ENCODE peak calls at places on chromosomes 5 and 9, in four cellular contexts. One of them, this sample, is unnamed.
A peak's percentile ranks its signal among the peaks of the same experiment; 100 is the strongest.

GRCh38 chr5:103487253-103487652 is 75.3 kb downstream of the NUDT12 start:
- DNase-seq in HepG2: no peak
- DNase-seq in K562: no peak
- DNase-seq in GM12878: no peak
- DNase-seq in this sample: no peak

GRCh38 chr9:94853887-94854286 is 127.4 kb downstream of the AOPEP start:
- DNase-seq in HepG2: peak; percentile 94
- DNase-seq in K562: no peak
- DNase-seq in GM12878: no peak
- DNase-seq in this sample: no peak

GRCh38 chr5:159605585-159605984 is 275.3 kb upstream of the IL12B start:
- DNase-seq in HepG2: no peak
- DNase-seq in K562: no peak
- DNase-seq in GM12878: no peak
- DNase-seq in this sample: no peak

GRCh38 chr9:74674077-74674476 is 176.9 kb downstream of the RORB start:
- DNase-seq in HepG2: no peak
- DNase-seq in K562: no peak
- DNase-seq in GM12878: no peak
- DNase-seq in this sample: no peak

GRCh38 chr9:132472199-132472598 is 62.2 kb downstream of the CFAP77 start:
- DNase-seq in HepG2: no peak
- DNase-seq in K562: no peak
- DNase-seq in GM12878: no peak
- DNase-seq in this sample: no peak

GRCh38 chr5:42985129-42986037 is 54.7 kb downstream of the ANXA2R start:
- DNase-seq in HepG2: peak; percentile 43
- DNase-seq in K562: no peak
- DNase-seq in GM12878: no peak
- DNase-seq in this sample: no peak

GRCh38 chr5:94691947-94692346 is 73.5 kb downstream of the SLF1 start:
- DNase-seq in HepG2: peak; percentile 3
- DNase-seq in K562: no peak
- DNase-seq in GM12878: no peak
- DNase-seq in this sample: peak; percentile 15

GRCh38 chr9:29043070-29043469 is 1469.8 kb upstream of the C9orf72 start:
- DNase-seq in HepG2: no peak
- DNase-seq in K562: no peak
- DNase-seq in GM12878: no peak
- DNase-seq in this sample: no peak

GRCh38 chr5:40981420-40981819 is 72.1 kb downstream of the C7 start:
- DNase-seq in HepG2: no peak
- DNase-seq in K562: no peak
- DNase-seq in GM12878: no peak
- DNase-seq in this sample: no peak

GRCh38 chr5:3024541-3024940 is 273.1 kb upstream of the IRX2 start:
- DNase-seq in HepG2: no peak
- DNase-seq in K562: no peak
- DNase-seq in GM12878: no peak
- DNase-seq in this sample: no peak

GRCh38 chr5:171863928-171864327 is 78.3 kb downstream of the SMIM23 start:
- DNase-seq in HepG2: no peak
- DNase-seq in K562: no peak
- DNase-seq in GM12878: no peak
- DNase-seq in this sample: no peak

GRCh38 chr9:38137342-38137741 is 68.3 kb upstream of the SHB start:
- DNase-seq in HepG2: no peak
- DNase-seq in K562: no peak
- DNase-seq in GM12878: no peak
- DNase-seq in this sample: no peak

GRCh38 chr5:43637416-43637815 is 34.4 kb downstream of the NNT start:
- DNase-seq in HepG2: no peak
- DNase-seq in K562: no peak
- DNase-seq in GM12878: no peak
- DNase-seq in this sample: no peak

GRCh38 chr5:1877434-1878049 is 5.2 kb downstream of the IRX4 start:
- DNase-seq in HepG2: no peak
- DNase-seq in K562: no peak
- DNase-seq in GM12878: no peak
- DNase-seq in this sample: no peak

GRCh38 chr5:169350759-169351240 is 49.9 kb upstream of the SLIT3 start:
- DNase-seq in HepG2: no peak
- DNase-seq in K562: no peak
- DNase-seq in GM12878: no peak
- DNase-seq in this sample: no peak

GRCh38 chr5:674630-675011 is 18.5 kb downstream of the TPPP start:
- DNase-seq in HepG2: no peak
- DNase-seq in K562: no peak
- DNase-seq in GM12878: no peak
- DNase-seq in this sample: no peak

GRCh38 chr5:178145965-178146820 is 7.5 kb downstream of the NHP2 start:
- DNase-seq in HepG2: peak; percentile 66
- DNase-seq in K562: peak; percentile 67
- DNase-seq in GM12878: no peak
- DNase-seq in this sample: peak; percentile 77

GRCh38 chr5:167049043-167049663 is 1242.3 kb upstream of the WWC1 start:
- DNase-seq in HepG2: peak; percentile 21
- DNase-seq in K562: peak; percentile 20
- DNase-seq in GM12878: no peak
- DNase-seq in this sample: peak; percentile 47

GRCh38 chr9:127934248-127934647 is 3.4 kb downstream of the DPM2 start:
- DNase-seq in HepG2: no peak
- DNase-seq in K562: no peak
- DNase-seq in GM12878: no peak
- DNase-seq in this sample: no peak

GRCh38 chr9:121292801-121293241 is 24.9 kb downstream of the GSN start:
- DNase-seq in HepG2: no peak
- DNase-seq in K562: no peak
- DNase-seq in GM12878: no peak
- DNase-seq in this sample: no peak

GRCh38 chr5:109692011-109692410 is 2.3 kb downstream of the MAN2A1 start:
- DNase-seq in HepG2: no peak
- DNase-seq in K562: no peak
- DNase-seq in GM12878: no peak
- DNase-seq in this sample: no peak

GRCh38 chr9:93024986-93025630 is 33.4 kb upstream of the SUSD3 start:
- DNase-seq in HepG2: no peak
- DNase-seq in K562: no peak
- DNase-seq in GM12878: no peak
- DNase-seq in this sample: no peak

GRCh38 chr5:74648835-74649286 is 8.3 kb upstream of the ENC1 start:
- DNase-seq in HepG2: peak; percentile 62
- DNase-seq in K562: peak; percentile 51
- DNase-seq in GM12878: no peak
- DNase-seq in this sample: peak; percentile 69

GRCh38 chr9:38707885-38708640 is 11.9 kb downstream of the FAM240B start:
- DNase-seq in HepG2: no peak
- DNase-seq in K562: peak; percentile 14
- DNase-seq in GM12878: no peak
- DNase-seq in this sample: peak; percentile 47

GRCh38 chr5:78778538-78778937 is 130.0 kb upstream of the LHFPL2 start:
- DNase-seq in HepG2: no peak
- DNase-seq in K562: no peak
- DNase-seq in GM12878: no peak
- DNase-seq in this sample: no peak

GRCh38 chr5:40797273-40798011 is 732 bp downstream of the PRKAA1 start:
- DNase-seq in HepG2: no peak
- DNase-seq in K562: peak; percentile 83
- DNase-seq in GM12878: peak; percentile 16
- DNase-seq in this sample: peak; percentile 66

GRCh38 chr9:129398901-129399300 is 220.8 kb upstream of the IER5L start:
- DNase-seq in HepG2: no peak
- DNase-seq in K562: no peak
- DNase-seq in GM12878: no peak
- DNase-seq in this sample: no peak
- TF ChIP-seq TARDBP in HepG2: no peak
- TF ChIP-seq TARDBP in K562: no peak
- TF ChIP-seq TARDBP in GM12878: no peak
- TF ChIP-seq TARDBP in this sample: no peak

DNA sequence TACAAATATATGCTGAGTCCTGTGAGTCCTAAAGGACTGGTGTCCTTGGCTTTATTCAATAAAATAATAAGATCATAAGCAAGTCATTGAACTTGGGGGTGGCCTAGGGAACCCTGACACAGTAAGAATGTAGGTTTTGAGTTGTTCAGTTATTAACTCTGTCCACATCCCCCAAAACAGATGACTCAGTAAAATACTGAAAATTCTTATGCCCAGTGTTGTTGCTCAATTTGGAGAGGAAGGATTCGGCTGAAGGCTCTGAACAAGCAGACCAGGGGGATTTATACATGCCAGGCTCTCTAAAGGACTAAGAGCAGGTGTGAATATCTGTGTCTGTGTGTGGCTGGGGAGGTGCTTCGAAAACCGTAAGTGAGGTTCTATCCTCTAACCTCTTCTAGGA is 173.7 kb downstream of the RMI1 start:
- DNase-seq in HepG2: no peak
- DNase-seq in K562: no peak
- DNase-seq in GM12878: no peak
- DNase-seq in this sample: no peak
- TF ChIP-seq TARDBP in HepG2: no peak
- TF ChIP-seq TARDBP in K562: no peak
- TF ChIP-seq TARDBP in GM12878: no peak
- TF ChIP-seq TARDBP in this sample: no peak

GRCh38 chr9:106697799-106698591 is 165.0 kb upstream of the ZNF462 start:
- DNase-seq in HepG2: no peak
- DNase-seq in K562: no peak
- DNase-seq in GM12878: no peak
- DNase-seq in this sample: peak; percentile 24
- TF ChIP-seq TARDBP in HepG2: no peak
- TF ChIP-seq TARDBP in K562: no peak
- TF ChIP-seq TARDBP in GM12878: no peak
- TF ChIP-seq TARDBP in this sample: no peak

GRCh38 chr5:54743997-54744788 is 226.6 kb downstream of the SNX18 start:
- DNase-seq in HepG2: peak; percentile 5
- DNase-seq in K562: peak; percentile 66
- DNase-seq in GM12878: peak; percentile 45
- DNase-seq in this sample: no peak
- TF ChIP-seq TARDBP in HepG2: no peak
- TF ChIP-seq TARDBP in K562: no peak
- TF ChIP-seq TARDBP in GM12878: no peak
- TF ChIP-seq TARDBP in this sample: no peak

GRCh38 chr5:124654418-124654817 is 92.0 kb downstream of the ZNF608 start:
- DNase-seq in HepG2: no peak
- DNase-seq in K562: peak; percentile 33
- DNase-seq in GM12878: no peak
- DNase-seq in this sample: no peak
- TF ChIP-seq TARDBP in HepG2: no peak
- TF ChIP-seq TARDBP in K562: no peak
- TF ChIP-seq TARDBP in GM12878: no peak
- TF ChIP-seq TARDBP in this sample: no peak

GRCh38 chr9:116566677-116567488 is 120.2 kb upstream of the TRIM32 start:
- DNase-seq in HepG2: peak; percentile 96
- DNase-seq in K562: no peak
- DNase-seq in GM12878: no peak
- DNase-seq in this sample: no peak
- TF ChIP-seq TARDBP in HepG2: no peak
- TF ChIP-seq TARDBP in K562: no peak
- TF ChIP-seq TARDBP in GM12878: no peak
- TF ChIP-seq TARDBP in this sample: no peak

This sample was measured in HEK293T.